ENCODE peak calls at places on chromosome 18, in eight cellular contexts. R is suprapubic skin; B is dorsolateral prefrontal cortex; F is CD8-positive, alpha-beta memory T cell; U is endodermal cell; T is H9; W is IMR-90; H is GM23248. D is an unnamed sample.

GRCh38 chr18:63444567-63444966 is 22.3 kb upstream of the VPS4B start:
- DNase-seq in T (no peak), U (no peak), W (peak; percentile 72), F (no peak), R (no peak), B (no peak), H (peak; percentile 96), D (no peak)

GRCh38 chr18:51622676-51623075 is 425.2 kb upstream of the MEX3C start:
- DNase-seq in B (no peak), F (no peak), T (no peak), R (no peak), H (no peak), W (no peak), U (peak; percentile 70), D (no peak)

GRCh38 chr18:23479829-23480505 is 23.3 kb upstream of the RMC1 start:
- DNase-seq in W (no peak), R (no peak), T (no peak), B (no peak), H (no peak), F (no peak), U (no peak), D (no peak)

GRCh38 chr18:23689616-23690504 is 607 bp downstream of the LAMA3 start:
- DNase-seq in R (peak; percentile 81), U (peak; percentile 81), T (peak; percentile 52), F (peak; percentile 9), B (no peak), H (no peak), W (no peak), D (no peak)

GRCh38 chr18:63365909-63366269 is 1.1 kb downstream of the KDSR start:
- DNase-seq in U (no peak), T (no peak), W (peak; percentile 6), B (no peak), H (peak; percentile 53), R (no peak), F (no peak), D (peak; percentile 45)

GRCh38 chr18:47983946-47984345 is 53.5 kb upstream of the SMAD2 start:
- DNase-seq in F (no peak), B (no peak), H (no peak), R (no peak), U (no peak), W (no peak), T (no peak), D (no peak)

GRCh38 chr18:23662309-23663263 is at the start of gene ANKRD29:
- DNase-seq in T (peak; percentile 46), B (peak; percentile 48), R (no peak), W (no peak), H (peak; percentile 73), U (peak; percentile 80), F (peak; percentile 49), D (peak; percentile 8)

GRCh38 chr18:5456577-5457466 is 87.0 kb downstream of the EPB41L3 start:
- DNase-seq in U (peak; percentile 81), B (no peak), H (peak; percentile 68), W (peak; percentile 62), T (peak; percentile 42), F (peak; percentile 42), R (no peak), D (peak; percentile 9)

GRCh38 chr18:2881088-2881487 is 34.3 kb downstream of the EMILIN2 start:
- DNase-seq in U (no peak), W (peak; percentile 26), R (no peak), H (peak; percentile 74), F (no peak), T (no peak), B (no peak), D (no peak)

GRCh38 chr18:57446322-57446721 is 11.1 kb downstream of the ONECUT2 start:
- DNase-seq in F (no peak), B (no peak), H (no peak), T (peak; percentile 62), U (peak; percentile 85), W (peak; percentile 4), R (no peak), D (no peak)

GRCh38 chr18:42268793-42269192 is 313.8 kb downstream of the PIK3C3 start:
- DNase-seq in W (no peak), F (no peak), T (no peak), R (no peak), H (no peak), B (no peak), U (no peak), D (no peak)

GRCh38 chr18:67417864-67418523 is 98.5 kb downstream of the DSEL start:
- DNase-seq in B (no peak), W (peak; percentile 57), F (peak; percentile 52), R (no peak), H (peak; percentile 73), T (no peak), U (no peak), D (no peak)

GRCh38 chr18:56676639-56677038 is 25.5 kb downstream of the WDR7 start:
- DNase-seq in F (no peak), B (no peak), T (no peak), H (no peak), W (no peak), U (no peak), R (no peak), D (no peak)

GRCh38 chr18:48328473-48329205 is 80.5 kb downstream of the ZBTB7C start:
- DNase-seq in F (no peak), W (peak; percentile 46), B (no peak), U (no peak), H (peak; percentile 65), R (no peak), T (no peak), D (no peak)

GRCh38 chr18:57655740-57656139 is 34.1 kb upstream of the NARS1 start:
- DNase-seq in W (no peak), B (no peak), F (no peak), T (no peak), U (no peak), H (no peak), R (no peak), D (no peak)

GRCh38 chr18:13809025-13809384 is 14.9 kb upstream of the MC5R start:
- DNase-seq in T (no peak), F (no peak), W (no peak), U (no peak), H (no peak), B (no peak), R (no peak), D (no peak)

GRCh38 chr18:43735570-43735969 is 458.3 kb upstream of the SYT4 start:
- DNase-seq in R (no peak), W (no peak), F (no peak), H (no peak), B (no peak), T (no peak), U (no peak), D (no peak)

GRCh38 chr18:11237066-11237465 is 87.7 kb upstream of the PIEZO2 start:
- DNase-seq in T (no peak), B (no peak), F (no peak), R (no peak), W (no peak), H (no peak), U (no peak), D (no peak)

GRCh38 chr18:39843546-39843945 is 2111.5 kb upstream of the PIK3C3 start:
- DNase-seq in R (no peak), F (no peak), B (no peak), W (no peak), H (no peak), T (no peak), U (no peak), D (no peak)

GRCh38 chr18:10006261-10006903 is 92.6 kb downstream of the VAPA start:
- DNase-seq in U (no peak), T (no peak), H (peak; percentile 47), R (peak; percentile 52), F (no peak), W (peak; percentile 28), B (no peak), D (peak; percentile 9)

GRCh38 chr18:79581406-79581805 is 98.2 kb upstream of the CTDP1 start:
- DNase-seq in U (peak; percentile 42), W (no peak), F (no peak), H (no peak), R (peak; percentile 66), T (peak; percentile 13), B (peak; percentile 14), D (no peak)

GRCh38 chr18:76387608-76388007 is 107.4 kb downstream of the ZNF516 start:
- DNase-seq in W (no peak), F (no peak), T (no peak), R (no peak), B (no peak), H (no peak), U (no peak), D (no peak)

GRCh38 chr18:76390452-76391035 is 104.5 kb downstream of the ZNF516 start:
- DNase-seq in F (no peak), T (no peak), R (peak; percentile 55), W (no peak), H (no peak), B (no peak), U (no peak), D (no peak)

GRCh38 chr18:76388261-76388660 is 106.8 kb downstream of the ZNF516 start:
- DNase-seq in B (no peak), F (no peak), R (peak; percentile 52), T (no peak), W (no peak), H (no peak), U (no peak), D (no peak)

GRCh38 chr18:76386886-76387285 is 108.2 kb downstream of the ZNF516 start:
- DNase-seq in T (no peak), F (no peak), B (no peak), U (no peak), H (no peak), R (peak; percentile 40), W (no peak), D (no peak)

GRCh38 chr18:76388891-76389423 is 106.1 kb downstream of the ZNF516 start:
- DNase-seq in H (no peak), R (peak; percentile 57), F (no peak), U (no peak), B (no peak), W (peak; percentile 43), T (no peak), D (no peak)
- H3K27ac ChIP-seq in H (no peak overlapping the region), R (no peak overlapping the region), F (no peak overlapping the region), U (no peak overlapping the region), B (no peak overlapping the region), W (no peak overlapping the region), T (no peak overlapping the region), D (no peak overlapping the region)

DNA sequence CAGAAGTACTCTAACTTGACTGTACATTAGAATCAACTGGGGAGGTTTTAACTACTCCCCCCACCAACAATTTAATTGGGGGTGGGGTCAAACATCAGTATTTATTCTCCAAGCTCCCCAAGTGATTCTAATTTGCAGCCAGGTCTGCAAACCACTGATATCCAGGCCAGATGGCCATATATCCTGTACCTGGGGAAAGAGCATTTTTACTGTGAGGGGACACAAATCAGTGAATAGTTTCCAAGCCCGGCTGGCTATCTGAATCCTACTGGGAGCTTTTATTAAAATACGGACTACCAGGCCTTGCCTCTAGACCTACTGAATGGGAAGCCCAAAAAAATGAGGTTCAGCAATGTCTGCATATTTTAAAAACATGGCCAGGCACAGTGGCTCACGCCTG is 88.5 kb downstream of the TCF4 start:
- DNase-seq in R (no peak), T (no peak), H (no peak), B (no peak), W (no peak), F (no peak), U (no peak), D (no peak)
- H3K27ac ChIP-seq in R (no peak overlapping the region), T (no peak overlapping the region), H (peak overlapping the region; percentile 79), B (peak overlapping the region; percentile 44), W (peak overlapping the region; percentile 52), F (no peak overlapping the region), U (no peak overlapping the region), D (no peak overlapping the region)

GRCh38 chr18:58721586-58722160 is 50.4 kb downstream of the MALT1 start:
- DNase-seq in W (peak; percentile 28), T (no peak), U (no peak), R (no peak), H (peak; percentile 34), B (no peak), F (peak; percentile 39), D (no peak)
- H3K27ac ChIP-seq in W (no peak overlapping the region), T (no peak overlapping the region), U (no peak overlapping the region), R (no peak overlapping the region), H (peak overlapping the region; percentile 4), B (no peak overlapping the region), F (no peak overlapping the region), D (no peak overlapping the region)

GRCh38 chr18:36442717-36443116 is 145.2 kb downstream of the FHOD3 start:
- DNase-seq in H (no peak), T (no peak), W (no peak), U (no peak), F (no peak), R (no peak), B (no peak), D (no peak)
- H3K27ac ChIP-seq in H (peak overlapping the region; percentile 76), T (no peak overlapping the region), W (no peak overlapping the region), U (no peak overlapping the region), F (no peak overlapping the region), R (peak overlapping the region; percentile 23), B (no peak overlapping the region), D (no peak overlapping the region)

D was measured in caudate nucleus.